ENCODE peak calls at places on chromosomes 11 and 22, in eight cellular contexts. C is activated T-cell treated with anti-CD3 and anti-CD28 coated beads for 4 hours; J is endothelial cell; P is activated naive CD8-positive, alpha-beta T cell treated with anti-CD3 and anti-CD28 coated beads for 36 hours; K is M059J; Y is osteocyte; D is uterus; A is coronary artery. Q is an unnamed sample.

GRCh38 chr11:40134820-40135219 is 1324.6 kb downstream of the LRRC4C start:
- DNase-seq in C (no peak), J (no peak), P (no peak), K (peak; percentile 15), Y (no peak), D (no peak), A (no peak), Q (no peak)

GRCh38 chr22:44268431-44269116 is 44.2 kb downstream of the SHISAL1 start:
- DNase-seq in C (no peak), J (no peak), P (no peak), K (no peak), Y (no peak), D (no peak), A (no peak), Q (no peak)

GRCh38 chr11:93128574-93128973 is 69.2 kb downstream of the SLC36A4 start:
- DNase-seq in C (no peak), J (no peak), P (no peak), K (no peak), Y (no peak), D (no peak), A (no peak), Q (no peak)

GRCh38 chr11:8699903-8700302 is 17.3 kb downstream of the RPL27A start:
- DNase-seq in C (no peak), J (peak; percentile 44), P (no peak), K (peak; percentile 81), Y (no peak), D (no peak), A (no peak), Q (no peak)

GRCh38 chr11:47152953-47153950 is 23.4 kb downstream of the ARFGAP2 start:
- DNase-seq in C (peak; percentile 27), J (peak; percentile 89), P (peak; percentile 51), K (peak; percentile 70), Y (peak; percentile 91), D (peak; percentile 85), A (no peak), Q (peak; percentile 87)

GRCh38 chr22:22452996-22453686 is 55.4 kb downstream of the ZNF280B start:
- DNase-seq in C (no peak), J (no peak), P (no peak), K (no peak), Y (no peak), D (no peak), A (no peak), Q (no peak)

GRCh38 chr11:38538866-38539651 is 1941.0 kb upstream of the RAG2 start:
- DNase-seq in C (no peak), J (no peak), P (no peak), K (no peak), Y (no peak), D (no peak), A (no peak), Q (no peak)

GRCh38 chr11:118200901-118201680 is 23.7 kb downstream of the JAML start:
- DNase-seq in C (peak; percentile 35), J (no peak), P (peak; percentile 58), K (no peak), Y (no peak), D (no peak), A (no peak), Q (no peak)

GRCh38 chr11:134517115-134517514 is 105.1 kb upstream of the B3GAT1 start:
- DNase-seq in C (no peak), J (no peak), P (no peak), K (no peak), Y (no peak), D (no peak), A (no peak), Q (no peak)

GRCh38 chr11:44880511-44880910 is 70.2 kb downstream of the TP53I11 start:
- DNase-seq in C (no peak), J (no peak), P (no peak), K (no peak), Y (no peak), D (no peak), A (no peak), Q (no peak)

GRCh38 chr11:77619576-77620198 is 17.9 kb downstream of the CLNS1A start:
- DNase-seq in C (no peak), J (peak; percentile 33), P (no peak), K (peak; percentile 60), Y (no peak), D (no peak), A (no peak), Q (no peak)

GRCh38 chr11:66883021-66883968 is 26.4 kb downstream of the LRFN4 start:
- DNase-seq in C (peak; percentile 50), J (peak; percentile 81), P (peak; percentile 66), K (peak; percentile 90), Y (no peak), D (no peak), A (no peak), Q (no peak)

GRCh38 chr11:82557274-82557673 is 176.4 kb downstream of the FAM181B start:
- DNase-seq in C (no peak), J (no peak), P (no peak), K (no peak), Y (no peak), D (no peak), A (no peak), Q (no peak)

GRCh38 chr11:111918390-111919256 is at the start of gene C11orf52:
- DNase-seq in C (no peak), J (peak; percentile 55), P (no peak), K (no peak), Y (no peak), D (no peak), A (no peak), Q (no peak)

GRCh38 chr11:126512741-126513715 is 157.5 kb downstream of the ST3GAL4 start:
- DNase-seq in C (no peak), J (no peak), P (no peak), K (peak; percentile 15), Y (no peak), D (no peak), A (no peak), Q (no peak)

GRCh38 chr22:32583921-32584335 is 109.3 kb downstream of the FBXO7 start:
- DNase-seq in C (no peak), J (no peak), P (no peak), K (no peak), Y (no peak), D (no peak), A (no peak), Q (no peak)

GRCh38 chr11:44718057-44718456 is 8.7 kb upstream of the TSPAN18 start:
- DNase-seq in C (no peak), J (no peak), P (no peak), K (no peak), Y (no peak), D (no peak), A (no peak), Q (no peak)

GRCh38 chr11:133163463-133164419 is 368.6 kb downstream of the OPCML start:
- DNase-seq in C (no peak), J (peak; percentile 45), P (no peak), K (peak; percentile 42), Y (no peak), D (no peak), A (no peak), Q (no peak)

GRCh38 chr11:68855205-68855978 is 13.7 kb upstream of the CPT1A start:
- DNase-seq in C (no peak), J (peak; percentile 42), P (peak; percentile 24), K (peak; percentile 57), Y (no peak), D (peak; percentile 45), A (no peak), Q (no peak)

GRCh38 chr22:43136255-43136654 is 6.9 kb downstream of the MCAT start:
- DNase-seq in C (peak; percentile 16), J (peak; percentile 71), P (peak; percentile 43), K (no peak), Y (no peak), D (no peak), A (no peak), Q (no peak)

GRCh38 chr11:46560300-46561025 is 33.4 kb downstream of the AMBRA1 start:
- DNase-seq in C (no peak), J (no peak), P (peak; percentile 16), K (peak; percentile 66), Y (no peak), D (no peak), A (no peak), Q (no peak)

GRCh38 chr11:111573821-111574249 is 28.4 kb upstream of the SIK2 start:
- DNase-seq in C (no peak), J (no peak), P (no peak), K (no peak), Y (no peak), D (no peak), A (no peak), Q (no peak)

GRCh38 chr11:35524780-35525179 is 636 bp downstream of the PAMR1 start:
- DNase-seq in C (no peak), J (no peak), P (no peak), K (no peak), Y (no peak), D (no peak), A (no peak), Q (no peak)

GRCh38 chr11:23991140-23991539 is 505.7 kb upstream of the LUZP2 start:
- DNase-seq in C (no peak), J (no peak), P (no peak), K (no peak), Y (no peak), D (no peak), A (no peak), Q (no peak)

GRCh38 chr11:30481816-30482215 is 104.3 kb downstream of the MPPED2 start:
- DNase-seq in C (no peak), J (no peak), P (no peak), K (no peak), Y (no peak), D (no peak), A (no peak), Q (no peak)

GRCh38 chr11:40542821-40543220 is 916.6 kb downstream of the LRRC4C start:
- DNase-seq in C (no peak), J (no peak), P (no peak), K (no peak), Y (no peak), D (no peak), A (no peak), Q (no peak)

GRCh38 chr11:34570584-34570983 is 50.3 kb upstream of the EHF start:
- DNase-seq in C (no peak), J (no peak), P (peak; percentile 6), K (peak; percentile 99), Y (no peak), D (no peak), A (no peak), Q (no peak)

GRCh38 chr11:97201743-97202612 is 812.2 kb downstream of the JRKL start:
- DNase-seq in C (no peak), J (no peak), P (no peak), K (no peak), Y (no peak), D (no peak), A (no peak), Q (no peak)

GRCh38 chr11:8773916-8774537 is 91.4 kb downstream of the RPL27A start:
- DNase-seq in C (no peak), J (no peak), P (no peak), K (no peak), Y (no peak), D (no peak), A (no peak), Q (no peak)

GRCh38 chr22:46294784-46295183 is 1.9 kb upstream of the GTSE1 start:
- DNase-seq in C (no peak), J (no peak), P (no peak), K (no peak), Y (no peak), D (no peak), A (no peak), Q (no peak)

GRCh38 chr22:28791841-28792490 is 8.4 kb downstream of the XBP1 start:
- DNase-seq in C (no peak), J (no peak), P (no peak), K (no peak), Y (no peak), D (no peak), A (no peak), Q (no peak)